ENCODE peak calls at places on chromosomes 6 and 20, in ten cellular contexts. One of them, this sample, is unnamed.

GRCh38 chr20:47502271-47502730 is 614 bp downstream of the NCOA3 start:
- DNase-seq in stimulated activated CD4-positive, alpha-beta T cell treated with anti-CD3 and anti-CD28 coated beads, Interleukin-1b, Interleukin-23, amount 100 ng/mL, for 24 hours: no peak
- DNase-seq in MG63: peak; percentile 30
- DNase-seq in GF-D8: no peak
- DNase-seq in heart left ventricle: peak; percentile 35
- DNase-seq in neural crest cell: peak; percentile 19
- DNase-seq in WTC11: peak; percentile 20
- DNase-seq in CD4-positive, alpha-beta T cell: no peak
- DNase-seq in ELR: peak; percentile 46
- DNase-seq in BJ: no peak
- DNase-seq in this sample: peak; percentile 22

GRCh38 chr20:371755-372542 is 8.6 kb upstream of the TRIB3 start:
- DNase-seq in stimulated activated CD4-positive, alpha-beta T cell treated with anti-CD3 and anti-CD28 coated beads, Interleukin-1b, Interleukin-23, amount 100 ng/mL, for 24 hours: no peak
- DNase-seq in MG63: peak; percentile 42
- DNase-seq in GF-D8: peak; percentile 85
- DNase-seq in heart left ventricle: peak; percentile 64
- DNase-seq in neural crest cell: no peak
- DNase-seq in WTC11: no peak
- DNase-seq in CD4-positive, alpha-beta T cell: no peak
- DNase-seq in ELR: peak; percentile 94
- DNase-seq in BJ: peak; percentile 53
- DNase-seq in this sample: peak; percentile 69

GRCh38 chr6:163797313-163797712 is 382.8 kb downstream of the QKI start:
- DNase-seq in stimulated activated CD4-positive, alpha-beta T cell treated with anti-CD3 and anti-CD28 coated beads, Interleukin-1b, Interleukin-23, amount 100 ng/mL, for 24 hours: no peak
- DNase-seq in MG63: no peak
- DNase-seq in GF-D8: no peak
- DNase-seq in heart left ventricle: no peak
- DNase-seq in neural crest cell: no peak
- DNase-seq in WTC11: no peak
- DNase-seq in CD4-positive, alpha-beta T cell: no peak
- DNase-seq in ELR: no peak
- DNase-seq in BJ: no peak
- DNase-seq in this sample: no peak

GRCh38 chr20:10218536-10219451 is at the start of gene SNAP25:
- DNase-seq in stimulated activated CD4-positive, alpha-beta T cell treated with anti-CD3 and anti-CD28 coated beads, Interleukin-1b, Interleukin-23, amount 100 ng/mL, for 24 hours: peak; percentile 18
- DNase-seq in MG63: peak; percentile 26
- DNase-seq in GF-D8: no peak
- DNase-seq in heart left ventricle: peak; percentile 9
- DNase-seq in neural crest cell: peak; percentile 78
- DNase-seq in WTC11: peak; percentile 81
- DNase-seq in CD4-positive, alpha-beta T cell: no peak
- DNase-seq in ELR: peak; percentile 94
- DNase-seq in BJ: no peak
- DNase-seq in this sample: peak; percentile 97

GRCh38 chr20:50467618-50468373 is 42.4 kb upstream of the PTPN1 start:
- DNase-seq in stimulated activated CD4-positive, alpha-beta T cell treated with anti-CD3 and anti-CD28 coated beads, Interleukin-1b, Interleukin-23, amount 100 ng/mL, for 24 hours: no peak
- DNase-seq in MG63: peak; percentile 40
- DNase-seq in GF-D8: no peak
- DNase-seq in heart left ventricle: no peak
- DNase-seq in neural crest cell: peak; percentile 17
- DNase-seq in WTC11: peak; percentile 44
- DNase-seq in CD4-positive, alpha-beta T cell: no peak
- DNase-seq in ELR: peak; percentile 65
- DNase-seq in BJ: no peak
- DNase-seq in this sample: peak; percentile 76

GRCh38 chr6:108113557-108114519 is 39.3 kb upstream of the OSTM1 start:
- DNase-seq in stimulated activated CD4-positive, alpha-beta T cell treated with anti-CD3 and anti-CD28 coated beads, Interleukin-1b, Interleukin-23, amount 100 ng/mL, for 24 hours: no peak
- DNase-seq in MG63: peak; percentile 29
- DNase-seq in GF-D8: peak; percentile 29
- DNase-seq in heart left ventricle: no peak
- DNase-seq in neural crest cell: peak; percentile 46
- DNase-seq in WTC11: peak; percentile 67
- DNase-seq in CD4-positive, alpha-beta T cell: no peak
- DNase-seq in ELR: peak; percentile 74
- DNase-seq in BJ: no peak
- DNase-seq in this sample: peak; percentile 75

GRCh38 chr6:46035242-46035641 is 19.6 kb upstream of the CLIC5 start:
- DNase-seq in stimulated activated CD4-positive, alpha-beta T cell treated with anti-CD3 and anti-CD28 coated beads, Interleukin-1b, Interleukin-23, amount 100 ng/mL, for 24 hours: no peak
- DNase-seq in MG63: no peak
- DNase-seq in GF-D8: no peak
- DNase-seq in heart left ventricle: no peak
- DNase-seq in neural crest cell: no peak
- DNase-seq in WTC11: no peak
- DNase-seq in CD4-positive, alpha-beta T cell: no peak
- DNase-seq in ELR: no peak
- DNase-seq in BJ: no peak
- DNase-seq in this sample: no peak

GRCh38 chr6:72857791-72858190 is 235.9 kb downstream of the KCNQ5 start:
- DNase-seq in stimulated activated CD4-positive, alpha-beta T cell treated with anti-CD3 and anti-CD28 coated beads, Interleukin-1b, Interleukin-23, amount 100 ng/mL, for 24 hours: no peak
- DNase-seq in MG63: no peak
- DNase-seq in GF-D8: no peak
- DNase-seq in heart left ventricle: no peak
- DNase-seq in neural crest cell: no peak
- DNase-seq in WTC11: no peak
- DNase-seq in CD4-positive, alpha-beta T cell: no peak
- DNase-seq in ELR: peak; percentile 65
- DNase-seq in BJ: no peak
- DNase-seq in this sample: peak; percentile 8

GRCh38 chr20:2798814-2799213 is 1.6 kb downstream of the CPXM1 start:
- DNase-seq in stimulated activated CD4-positive, alpha-beta T cell treated with anti-CD3 and anti-CD28 coated beads, Interleukin-1b, Interleukin-23, amount 100 ng/mL, for 24 hours: no peak
- DNase-seq in MG63: no peak
- DNase-seq in GF-D8: peak; percentile 12
- DNase-seq in heart left ventricle: no peak
- DNase-seq in neural crest cell: no peak
- DNase-seq in WTC11: no peak
- DNase-seq in CD4-positive, alpha-beta T cell: no peak
- DNase-seq in ELR: peak; percentile 31
- DNase-seq in BJ: no peak
- DNase-seq in this sample: peak; percentile 84

GRCh38 chr6:71588490-71588889 is 297.9 kb upstream of the RIMS1 start:
- DNase-seq in stimulated activated CD4-positive, alpha-beta T cell treated with anti-CD3 and anti-CD28 coated beads, Interleukin-1b, Interleukin-23, amount 100 ng/mL, for 24 hours: no peak
- DNase-seq in MG63: no peak
- DNase-seq in GF-D8: no peak
- DNase-seq in heart left ventricle: no peak
- DNase-seq in neural crest cell: no peak
- DNase-seq in WTC11: peak; percentile 38
- DNase-seq in CD4-positive, alpha-beta T cell: no peak
- DNase-seq in ELR: no peak
- DNase-seq in BJ: no peak
- DNase-seq in this sample: no peak

This sample was measured in mesendoderm.